ENCODE peak calls at places on chromosome 3, in nine cellular contexts. L is stomach, V is body of pancreas, N is ovary, G is heart left ventricle, K is IMR-90, D is endothelial cell of umbilical vein, H is breast epithelium, F is testis. B is an unnamed sample.

GRCh38 chr3:59994720-59995304 is 945.0 kb upstream of the CFAP20DC start:
- DNase-seq in L (no peak), V (peak), N (no peak), G (no peak), K (no peak), D (no peak), H (no peak), F (no peak), B (no peak)

GRCh38 chr3:39124876-39125836 is 17.7 kb downstream of the TTC21A start:
- DNase-seq in L (peak), V (peak), N (no peak), G (no peak), K (peak), D (peak), H (peak), F (no peak), B (peak)

GRCh38 chr3:169659096-169659521 is 4.4 kb downstream of the MECOM start:
- DNase-seq in L (peak), V (peak), N (no peak), G (peak), K (no peak), D (no peak), H (no peak), F (no peak), B (no peak)

GRCh38 chr3:57910988-57911387 is 97.2 kb upstream of the FLNB start:
- DNase-seq in L (no peak), V (peak), N (no peak), G (no peak), K (peak), D (peak), H (no peak), F (peak), B (no peak)

GRCh38 chr3:52845157-52845556 is 10.3 kb upstream of the MUSTN1 start:
- DNase-seq in L (peak), V (peak), N (peak), G (peak), K (peak), D (no peak), H (no peak), F (peak), B (peak)

GRCh38 chr3:47961815-47962606 is 54.2 kb downstream of the MAP4 start:
- DNase-seq in L (no peak), V (peak), N (no peak), G (no peak), K (no peak), D (no peak), H (no peak), F (peak), B (no peak)

GRCh38 chr3:63896332-63897034 is 15.7 kb downstream of the SCAANT1 start:
- DNase-seq in L (no peak), V (no peak), N (no peak), G (no peak), K (peak), D (no peak), H (no peak), F (no peak), B (no peak)

GRCh38 chr3:30539214-30539613 is 67.2 kb upstream of the TGFBR2 start:
- DNase-seq in L (no peak), V (peak), N (no peak), G (no peak), K (no peak), D (no peak), H (no peak), F (no peak), B (no peak)

GRCh38 chr3:1251282-1252060 is 158.6 kb downstream of the CNTN6 start:
- DNase-seq in L (no peak), V (no peak), N (no peak), G (no peak), K (no peak), D (no peak), H (no peak), F (no peak), B (no peak)

GRCh38 chr3:24688446-24689148 is 193.9 kb upstream of the THRB start:
- DNase-seq in L (no peak), V (no peak), N (no peak), G (no peak), K (no peak), D (no peak), H (no peak), F (no peak), B (no peak)

GRCh38 chr3:40616420-40616819 is 91.7 kb downstream of the ZNF621 start:
- DNase-seq in L (no peak), V (no peak), N (no peak), G (no peak), K (no peak), D (no peak), H (no peak), F (no peak), B (no peak)

GRCh38 chr3:141330235-141330634 is 38.1 kb upstream of the ZBTB38 start:
- DNase-seq in L (no peak), V (no peak), N (no peak), G (no peak), K (no peak), D (no peak), H (no peak), F (no peak), B (no peak)

GRCh38 chr3:33035596-33035995 is 61.4 kb downstream of the GLB1 start:
- DNase-seq in L (no peak), V (no peak), N (no peak), G (no peak), K (peak), D (peak), H (no peak), F (no peak), B (no peak)

GRCh38 chr3:146967786-146968185 is 362.6 kb upstream of the PLSCR5 start:
- DNase-seq in L (no peak), V (no peak), N (no peak), G (no peak), K (no peak), D (no peak), H (no peak), F (no peak), B (no peak)

GRCh38 chr3:64867204-64867603 is 179.4 kb upstream of the ADAMTS9 start:
- DNase-seq in L (no peak), V (no peak), N (no peak), G (no peak), K (no peak), D (no peak), H (no peak), F (no peak), B (no peak)

GRCh38 chr3:182165234-182165633 is 453.5 kb downstream of the SOX2 start:
- DNase-seq in L (peak), V (no peak), N (no peak), G (no peak), K (no peak), D (no peak), H (no peak), F (no peak), B (no peak)

GRCh38 chr3:15286022-15286421 is 46.4 kb downstream of the SH3BP5 start:
- DNase-seq in L (no peak), V (no peak), N (no peak), G (no peak), K (no peak), D (no peak), H (no peak), F (no peak), B (no peak)
- H3K27ac ChIP-seq in L (no peak), V (no peak), N (no peak), G (no peak), K (no peak), D (no peak), H (peak), F (peak), B (no peak)

GRCh38 chr3:9396301-9396631 is 1.1 kb upstream of the SETD5 start:
- DNase-seq in L (peak), V (peak), N (peak), G (no peak), K (peak), D (peak), H (peak), F (peak), B (no peak)
- TF ChIP-seq POLR2A in L (no peak), V (peak), N (peak), G (peak), K (no peak), D (no peak), H (peak), F (no peak), B (no peak)

DNA sequence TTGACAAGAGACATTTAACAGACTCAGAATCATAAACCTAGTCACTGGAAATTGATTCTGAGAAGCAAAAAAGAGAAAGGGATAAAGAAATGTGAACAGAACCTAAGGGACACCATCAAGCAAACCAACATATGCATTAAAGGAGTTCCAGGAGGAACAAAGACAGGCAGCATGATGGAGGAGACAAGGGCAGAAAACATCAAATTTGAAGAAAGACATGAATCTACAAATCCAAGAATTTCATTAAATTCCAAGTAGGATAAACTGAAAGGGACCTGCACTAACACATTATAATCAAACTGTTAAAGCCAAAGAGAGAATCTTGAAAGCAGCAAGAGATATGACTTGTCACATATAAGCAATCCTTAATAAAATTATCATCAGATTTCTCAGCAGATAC is 122.3 kb downstream of the STT3B start:
- DNase-seq in L (no peak), V (no peak), N (no peak), G (no peak), K (no peak), D (no peak), H (no peak), F (no peak), B (no peak)
- H3K4me3 ChIP-seq in L (no peak), V (no peak), N (no peak), G (no peak), K (no peak), D (no peak), H (no peak), F (no peak), B (no peak)

GRCh38 chr3:100319951-100320350 is 14.6 kb upstream of the NIT2 start:
- DNase-seq in L (no peak), V (no peak), N (no peak), G (no peak), K (no peak), D (no peak), H (no peak), F (no peak), B (no peak)

GRCh38 chr3:100316656-100317069 is 17.9 kb upstream of the NIT2 start:
- DNase-seq in L (no peak), V (peak), N (peak), G (no peak), K (peak), D (peak), H (no peak), F (peak), B (no peak)

GRCh38 chr3:100317928-100318327 is 16.6 kb upstream of the NIT2 start:
- DNase-seq in L (no peak), V (no peak), N (no peak), G (no peak), K (no peak), D (no peak), H (no peak), F (no peak), B (no peak)
- H3K27ac ChIP-seq in L (no peak), V (no peak), N (no peak), G (no peak), K (no peak), D (no peak), H (no peak), F (no peak), B (no peak)

DNA sequence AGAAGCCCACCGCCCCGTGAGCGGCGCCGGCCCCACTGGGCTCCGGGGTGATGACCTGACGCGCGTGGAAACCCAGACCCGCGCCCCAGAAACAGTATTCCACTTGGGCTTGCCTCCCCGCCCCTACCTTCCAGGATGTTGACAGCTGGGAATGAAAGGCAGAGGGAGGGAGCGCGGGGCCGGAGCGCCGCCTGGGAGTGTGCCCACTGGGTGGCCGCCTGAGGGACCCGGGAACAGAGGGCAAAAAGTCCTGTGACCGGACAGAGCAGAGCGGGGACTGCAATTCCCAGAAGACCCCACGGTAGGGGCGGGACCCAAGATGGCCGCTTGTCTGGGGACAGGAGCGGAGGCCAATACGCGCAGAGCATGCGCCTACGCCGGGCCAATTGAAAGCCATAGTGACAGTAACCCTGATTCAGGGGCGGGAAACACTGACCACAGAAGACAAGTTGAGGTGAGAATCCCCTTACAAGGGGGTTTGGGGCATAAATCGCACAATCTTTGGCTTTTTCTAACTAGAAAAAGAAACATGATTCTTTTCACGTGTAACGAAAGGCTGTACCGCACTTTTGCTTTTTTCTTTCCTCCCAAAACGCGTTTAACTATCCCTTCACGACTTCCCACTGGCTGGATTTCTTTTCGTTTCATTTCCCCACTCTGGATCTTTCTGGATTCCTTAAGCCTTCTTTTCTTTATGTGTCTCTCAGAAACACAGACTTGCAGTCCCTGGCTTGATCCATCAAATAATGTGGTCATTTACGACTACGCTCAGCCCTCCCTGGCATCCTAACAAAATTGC is at the start of gene FHIT:
- DNase-seq in L (peak), V (peak), N (peak), G (peak), K (peak), D (peak), H (peak), F (peak), B (peak)
- TF ChIP-seq POLR2A in L (no peak), V (peak), N (peak), G (peak), K (no peak), D (no peak), H (peak), F (no peak), B (no peak)

GRCh38 chr3:50278106-50278867 is 600 bp upstream of the LSMEM2 start:
- DNase-seq in L (no peak), V (no peak), N (no peak), G (no peak), K (no peak), D (no peak), H (no peak), F (no peak), B (no peak)
- H3K4me3 ChIP-seq in L (no peak), V (no peak), N (no peak), G (no peak), K (no peak), D (no peak), H (no peak), F (no peak), B (no peak)

GRCh38 chr3:124076231-124076630 is 84.3 kb upstream of the ROPN1 start:
- DNase-seq in L (no peak), V (no peak), N (no peak), G (no peak), K (no peak), D (no peak), H (no peak), F (no peak), B (no peak)

GRCh38 chr3:124079912-124080276 is 88.0 kb upstream of the ROPN1 start:
- DNase-seq in L (no peak), V (no peak), N (no peak), G (no peak), K (no peak), D (no peak), H (no peak), F (no peak), B (no peak)

GRCh38 chr3:124078978-124079911 is 87.3 kb upstream of the ROPN1 start:
- DNase-seq in L (no peak), V (peak), N (peak), G (no peak), K (peak), D (peak), H (no peak), F (peak), B (no peak)

DNA sequence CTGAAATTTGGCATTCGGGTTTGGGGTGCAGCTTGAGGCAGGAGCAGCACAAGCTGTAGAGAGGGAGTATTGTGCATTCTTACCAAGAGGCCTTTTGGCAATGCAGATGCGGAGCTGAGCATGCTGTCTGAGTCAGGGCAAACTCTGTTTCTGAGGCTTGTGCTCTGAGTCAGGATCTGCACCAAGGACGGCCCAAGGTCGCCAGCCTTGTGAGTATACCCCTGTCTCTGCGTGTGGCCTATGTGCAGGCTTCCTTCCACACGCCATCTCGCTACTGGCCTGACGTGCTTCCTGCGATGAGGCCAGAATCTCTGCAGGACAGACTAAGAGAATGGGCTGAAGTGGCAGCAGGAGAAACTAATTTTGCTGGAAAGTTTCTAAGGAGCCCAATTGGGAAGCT is 83.8 kb upstream of the ROPN1 start:
- DNase-seq in L (no peak), V (no peak), N (peak), G (no peak), K (no peak), D (no peak), H (no peak), F (peak), B (peak)
- H3K27ac ChIP-seq in L (no peak), V (no peak), N (no peak), G (peak), K (no peak), D (no peak), H (no peak), F (no peak), B (no peak)

GRCh38 chr3:121661376-121661775 is 673 bp upstream of the HCLS1 start:
- DNase-seq in L (no peak), V (no peak), N (no peak), G (no peak), K (no peak), D (no peak), H (no peak), F (no peak), B (no peak)

GRCh38 chr3:121662742-121663141 is 2.0 kb upstream of the HCLS1 start:
- DNase-seq in L (no peak), V (no peak), N (no peak), G (no peak), K (no peak), D (no peak), H (no peak), F (no peak), B (no peak)

GRCh38 chr3:121658716-121659435 is 1.8 kb downstream of the HCLS1 start:
- DNase-seq in L (no peak), V (no peak), N (no peak), G (no peak), K (no peak), D (no peak), H (no peak), F (no peak), B (no peak)

GRCh38 chr3:121663171-121663847 is 2.6 kb upstream of the HCLS1 start:
- DNase-seq in L (no peak), V (no peak), N (no peak), G (no peak), K (no peak), D (no peak), H (no peak), F (no peak), B (no peak)

GRCh38 chr3:121660356-121661171 is at the start of gene HCLS1:
- DNase-seq in L (peak), V (peak), N (no peak), G (peak), K (no peak), D (peak), H (no peak), F (peak), B (peak)
- TF ChIP-seq POLR2A in L (no peak), V (peak), N (no peak), G (peak), K (no peak), D (peak), H (no peak), F (no peak), B (peak)

GRCh38 chr3:36381311-36381956 is 1.1 kb downstream of the STAC start:
- DNase-seq in L (no peak), V (no peak), N (no peak), G (no peak), K (no peak), D (no peak), H (no peak), F (no peak), B (no peak)
- H3K4me3 ChIP-seq in L (no peak), V (no peak), N (peak), G (peak), K (no peak), D (no peak), H (peak), F (no peak), B (peak)